ENCODE peak calls at places on chromosome 3, in five cellular contexts. I, P, O, J and M are unnamed samples.

GRCh38 chr3:120025520-120025919 is 68.7 kb downstream of the GSK3B start:
- DNase-seq in P (no peak), I (no peak), J (no peak), O (no peak), M (peak; percentile 30)

GRCh38 chr3:49025793-49026520 is 3.2 kb downstream of the IMPDH2 start:
- DNase-seq in I (no peak), P (no peak), J (no peak), O (no peak), M (no peak)

GRCh38 chr3:14460342-14461005 is 58.1 kb downstream of the SLC6A6 start:
- DNase-seq in O (peak; percentile 43), J (peak; percentile 76), P (peak; percentile 43), I (no peak), M (no peak)

GRCh38 chr3:34567266-34567665 is 768.8 kb downstream of the PDCD6IP start:
- DNase-seq in J (no peak), P (no peak), O (no peak), I (no peak), M (no peak)

GRCh38 chr3:170690133-170690981 is 104.5 kb upstream of the SLC7A14 start:
- DNase-seq in I (peak; percentile 43), J (peak; percentile 69), P (no peak), O (peak; percentile 72), M (peak; percentile 68)

GRCh38 chr3:40200754-40201316 is 108.7 kb upstream of the EIF1B start:
- DNase-seq in J (no peak), P (no peak), I (no peak), O (no peak), M (no peak)

GRCh38 chr3:44529927-44530326 is 25.1 kb upstream of the ZKSCAN7 start:
- DNase-seq in O (peak; percentile 42), I (peak; percentile 23), P (no peak), J (no peak), M (peak; percentile 47)

GRCh38 chr3:42148982-42149432 is 57.9 kb downstream of the TRAK1 start:
- DNase-seq in J (peak; percentile 75), P (peak; percentile 72), I (no peak), O (peak; percentile 39), M (no peak)

GRCh38 chr3:98008751-98009373 is 26.3 kb downstream of the GABRR3 start:
- DNase-seq in P (no peak), O (no peak), J (no peak), I (no peak), M (no peak)

GRCh38 chr3:143586565-143586964 is 261.7 kb downstream of the SLC9A9 start:
- DNase-seq in O (no peak), J (no peak), P (no peak), I (no peak), M (no peak)

GRCh38 chr3:172096881-172097420 is 57.6 kb downstream of the FNDC3B start:
- DNase-seq in P (no peak), I (no peak), O (peak; percentile 60), J (no peak), M (no peak)

GRCh38 chr3:74897006-74897405 is 282.5 kb upstream of the CNTN3 start:
- DNase-seq in I (no peak), O (no peak), P (no peak), J (no peak), M (no peak)

GRCh38 chr3:42735021-42735420 is 32.4 kb upstream of the HHATL start:
- DNase-seq in P (no peak), I (no peak), J (no peak), O (peak; percentile 9), M (no peak)

GRCh38 chr3:39062180-39062579 is 10.4 kb downstream of the WDR48 start:
- DNase-seq in I (no peak), O (peak; percentile 28), P (no peak), J (no peak), M (no peak)

GRCh38 chr3:9043063-9043462 is 79.8 kb upstream of the RAD18 start:
- DNase-seq in I (no peak), O (no peak), J (no peak), P (no peak), M (no peak)

GRCh38 chr3:9468460-9468859 is 71.0 kb downstream of the SETD5 start:
- DNase-seq in J (no peak), O (no peak), I (no peak), P (no peak), M (peak; percentile 22)

GRCh38 chr3:142888099-142888483 is 792 bp downstream of the PCOLCE2 start:
- DNase-seq in O (no peak), P (no peak), I (no peak), J (no peak), M (peak; percentile 10)

GRCh38 chr3:192816274-192816853 is 89.0 kb upstream of the FGF12 start:
- DNase-seq in P (peak; percentile 50), I (peak; percentile 9), J (no peak), O (no peak), M (no peak)

GRCh38 chr3:122082357-122082756 is 27.2 kb downstream of the CD86 start:
- DNase-seq in O (no peak), I (no peak), J (no peak), P (no peak), M (no peak)

GRCh38 chr3:66638717-66639116 is 137.9 kb upstream of the LRIG1 start:
- DNase-seq in O (no peak), P (no peak), I (peak; percentile 3), J (no peak), M (no peak)

GRCh38 chr3:4935347-4935746 is 43.9 kb upstream of the BHLHE40 start:
- DNase-seq in P (no peak), J (no peak), I (no peak), O (no peak), M (peak; percentile 51)

GRCh38 chr3:125107861-125108567 is 52.2 kb upstream of the HEG1 start:
- DNase-seq in I (no peak), P (no peak), O (no peak), J (no peak), M (no peak)

GRCh38 chr3:184811034-184811433 is 932 bp upstream of the VPS8 start:
- DNase-seq in O (no peak), J (no peak), P (no peak), I (no peak), M (peak; percentile 35)

GRCh38 chr3:18153571-18154173 is 271.5 kb downstream of the SATB1 start:
- DNase-seq in I (no peak), J (no peak), P (peak; percentile 4), O (peak; percentile 34), M (no peak)

GRCh38 chr3:64345351-64345750 is 120.1 kb upstream of the PRICKLE2 start:
- DNase-seq in P (no peak), I (no peak), O (no peak), J (no peak), M (no peak)

GRCh38 chr3:143002083-143002712 is 828 bp downstream of the U2SURP start:
- DNase-seq in P (no peak), O (no peak), I (no peak), J (no peak), M (peak; percentile 32)

GRCh38 chr3:72722930-72723726 is 125.1 kb downstream of the SHQ1 start:
- DNase-seq in O (peak; percentile 62), J (no peak), P (no peak), I (no peak), M (peak; percentile 49)

GRCh38 chr3:64915778-64916177 is 228.0 kb upstream of the ADAMTS9 start:
- DNase-seq in J (no peak), I (no peak), O (no peak), P (no peak), M (no peak)

GRCh38 chr3:181554233-181554765 is 157.4 kb upstream of the SOX2 start:
- DNase-seq in J (no peak), O (no peak), I (no peak), P (no peak), M (no peak)

GRCh38 chr3:102165367-102165766 is 269.4 kb upstream of the ZPLD1 start:
- DNase-seq in I (no peak), O (no peak), J (no peak), P (no peak), M (no peak)

GRCh38 chr3:126959921-126960603 is 22.9 kb upstream of the PLXNA1 start:
- DNase-seq in I (no peak), P (no peak), O (no peak), J (no peak), M (no peak)

GRCh38 chr3:53841296-53841695 is 4.9 kb downstream of the CHDH start:
- DNase-seq in J (no peak), P (no peak), I (no peak), O (peak; percentile 77), M (no peak)

GRCh38 chr3:53843195-53844177 is 2.7 kb downstream of the CHDH start:
- DNase-seq in P (no peak), J (no peak), O (peak; percentile 56), I (no peak), M (no peak)

GRCh38 chr3:53844262-53845102 is 1.7 kb downstream of the CHDH start:
- DNase-seq in O (peak; percentile 69), J (no peak), P (no peak), I (no peak), M (no peak)

GRCh38 chr3:53845103-53845880 is 927 bp downstream of the CHDH start:
- DNase-seq in I (peak; percentile 11), J (peak; percentile 59), P (no peak), O (peak; percentile 69), M (peak; percentile 7)

DNA sequence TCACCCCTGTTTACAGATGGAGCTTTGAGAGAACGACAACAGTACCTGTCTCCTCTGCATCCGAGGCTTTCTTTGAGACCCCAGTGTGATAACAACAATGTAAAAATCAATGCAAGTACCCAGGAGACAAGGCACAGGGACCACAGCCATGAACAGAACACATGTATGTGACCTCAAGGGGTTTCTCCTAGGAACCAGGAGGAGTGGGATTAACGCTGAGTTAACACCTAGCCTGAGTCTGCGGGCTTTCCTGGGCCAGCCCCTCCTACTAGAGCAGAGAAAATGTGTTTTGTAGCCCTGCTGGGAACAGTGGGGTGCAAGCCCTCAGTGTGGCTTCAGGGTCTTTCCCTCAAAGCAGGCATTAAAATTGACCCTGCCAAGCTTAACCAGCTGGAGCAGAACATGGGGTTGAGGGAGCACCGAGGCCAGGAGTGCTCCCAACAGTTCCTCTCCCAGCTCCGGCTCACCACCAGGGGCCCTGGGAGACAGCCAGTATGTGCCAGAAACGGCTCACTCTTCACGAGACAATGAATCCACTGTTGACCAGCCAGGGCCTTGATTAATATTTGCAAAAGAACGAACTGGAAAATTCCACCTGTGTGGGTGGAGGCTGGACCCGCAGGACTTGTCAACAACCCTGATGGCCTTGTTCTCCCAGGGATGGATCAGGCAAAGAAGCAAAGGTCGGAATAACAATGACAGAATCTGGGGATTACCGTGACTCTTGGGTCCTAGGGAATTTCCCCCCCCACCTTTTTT is 3.6 kb downstream of the CHDH start:
- DNase-seq in O (peak; percentile 90), P (no peak), I (no peak), J (no peak), M (no peak)
- TF ChIP-seq CTCF in O (peak; percentile 24), P (no peak), I (no peak), J (no peak), M (no peak)

GRCh38 chr3:47804571-47804970 is 1.6 kb downstream of the DHX30 start:
- DNase-seq in J (no peak), P (no peak), O (no peak), I (no peak), M (no peak)
- TF ChIP-seq CTCF in J (no peak), P (no peak), O (no peak), I (no peak), M (no peak)

GRCh38 chr3:130242850-130243569 is 102.5 kb upstream of the COL6A5 start:
- DNase-seq in I (no peak), J (no peak), P (no peak), O (no peak), M (peak; percentile 5)
- TF ChIP-seq CTCF in I (no peak), J (no peak), P (peak; percentile 23), O (no peak), M (no peak)

GRCh38 chr3:61236556-61236955 is 14.7 kb downstream of the FHIT start:
- DNase-seq in J (no peak), O (no peak), I (no peak), P (no peak), M (no peak)

GRCh38 chr3:61237858-61238257 is 13.4 kb downstream of the FHIT start:
- DNase-seq in I (no peak), J (no peak), O (no peak), P (no peak), M (no peak)

GRCh38 chr3:61239871-61240270 is 11.4 kb downstream of the FHIT start:
- DNase-seq in J (no peak), O (no peak), I (no peak), P (no peak), M (no peak)
- TF ChIP-seq CTCF in J (no peak), O (no peak), I (no peak), P (no peak), M (no peak)